ENCODE peak calls at places on chromosomes 3 and 15, in six cellular contexts. X, K, L, A, C and O are unnamed samples.

GRCh38 chr3:78398401-78398800 is 1358.5 kb downstream of the ROBO2 start:
- DNase-seq in X (no peak), C (no peak), A (no peak), K (no peak), L (no peak), O (no peak)

GRCh38 chr15:82020588-82020987 is 25.2 kb downstream of the MEX3B start:
- DNase-seq in C (no peak), X (no peak), A (no peak), K (no peak), L (no peak), O (no peak)

GRCh38 chr3:167091186-167091585 is 288.9 kb downstream of the ZBBX start:
- DNase-seq in K (no peak), C (no peak), A (no peak), X (no peak), L (peak; percentile 80), O (no peak)

GRCh38 chr15:52008698-52009434 is 10.2 kb upstream of the MAPK6 start:
- DNase-seq in L (peak; percentile 64), C (no peak), X (no peak), A (no peak), K (no peak), O (no peak)

GRCh38 chr15:70772402-70772801 is 9.0 kb upstream of the UACA start:
- DNase-seq in X (peak; percentile 27), A (no peak), K (no peak), C (no peak), L (no peak), O (no peak)

GRCh38 chr3:36944641-36945270 is at the start of gene TRANK1:
- DNase-seq in K (peak; percentile 42), C (peak; percentile 69), A (no peak), X (peak; percentile 71), L (peak; percentile 56), O (peak; percentile 30)

GRCh38 chr3:114879059-114880031 is 267.7 kb downstream of the ZBTB20 start:
- DNase-seq in X (no peak), K (no peak), A (peak; percentile 44), L (peak; percentile 98), C (no peak), O (no peak)

GRCh38 chr15:72827216-72827615 is 43.7 kb upstream of the ADPGK start:
- DNase-seq in L (no peak), K (no peak), X (no peak), C (no peak), A (no peak), O (no peak)

GRCh38 chr3:189975376-189975990 is 145.2 kb downstream of the P3H2 start:
- DNase-seq in K (no peak), C (no peak), A (no peak), L (no peak), X (no peak), O (no peak)

GRCh38 chr15:68589783-68590710 is 11.3 kb downstream of the CORO2B start:
- DNase-seq in C (no peak), A (no peak), L (no peak), K (peak; percentile 56), X (no peak), O (no peak)

GRCh38 chr3:1611824-1612223 is 486.8 kb upstream of the CNTN4 start:
- DNase-seq in A (no peak), K (no peak), X (no peak), C (no peak), L (no peak), O (no peak)

GRCh38 chr15:71137138-71137518 is 21.9 kb downstream of the THSD4 start:
- DNase-seq in X (no peak), K (no peak), C (no peak), L (no peak), A (no peak), O (no peak)

GRCh38 chr3:176469694-176470205 is 727.5 kb downstream of the TBL1XR1 start:
- DNase-seq in A (peak; percentile 0), X (no peak), C (no peak), L (no peak), K (no peak), O (no peak)

GRCh38 chr3:163914567-163914966 is 1163.7 kb downstream of the SI start:
- DNase-seq in X (no peak), L (no peak), C (no peak), K (no peak), A (no peak), O (no peak)

GRCh38 chr3:124837730-124838186 is 49.4 kb downstream of the ITGB5 start:
- DNase-seq in A (peak; percentile 91), L (peak; percentile 87), C (no peak), X (peak; percentile 56), K (peak; percentile 16), O (no peak)

GRCh38 chr3:190076601-190077444 is 43.9 kb downstream of the P3H2 start:
- DNase-seq in L (no peak), A (peak; percentile 99), X (peak; percentile 86), C (no peak), K (no peak), O (no peak)

GRCh38 chr3:113966172-113966571 is 18.4 kb downstream of the ZDHHC23 start:
- DNase-seq in X (no peak), A (no peak), C (no peak), K (no peak), L (peak; percentile 15), O (no peak)